ENCODE peak calls at places on chromosomes 1 and 21, in five cellular contexts. One of them, this sample, is unnamed.

GRCh38 chr21:38958940-38959685 is 153.4 kb downstream of the ETS2 start:
- DNase-seq in T-helper 9 cell: no peak
- DNase-seq in GM18507: no peak
- DNase-seq in HEK293T: no peak
- DNase-seq in lower lobe of right lung: no peak
- DNase-seq in this sample: no peak

GRCh38 chr1:225735252-225736149 is 42.1 kb upstream of the SRP9 start:
- DNase-seq in lower lobe of right lung: peak
- DNase-seq in T-helper 9 cell: no peak
- DNase-seq in GM18507: no peak
- DNase-seq in HEK293T: no peak
- DNase-seq in this sample: no peak

GRCh38 chr1:90835172-90835660 is 118.1 kb upstream of the BARHL2 start:
- DNase-seq in T-helper 9 cell: no peak
- DNase-seq in lower lobe of right lung: no peak
- DNase-seq in HEK293T: no peak
- DNase-seq in GM18507: no peak
- DNase-seq in this sample: peak

GRCh38 chr1:77282187-77282865 is 507 bp downstream of the AK5 start:
- DNase-seq in GM18507: no peak
- DNase-seq in lower lobe of right lung: peak
- DNase-seq in T-helper 9 cell: peak
- DNase-seq in HEK293T: peak
- DNase-seq in this sample: no peak

GRCh38 chr1:209455133-209455532 is 128.4 kb upstream of the CAMK1G start:
- DNase-seq in GM18507: no peak
- DNase-seq in lower lobe of right lung: no peak
- DNase-seq in HEK293T: no peak
- DNase-seq in T-helper 9 cell: no peak
- DNase-seq in this sample: no peak

GRCh38 chr1:13803546-13804239 is 103.7 kb downstream of the PRDM2 start:
- DNase-seq in T-helper 9 cell: no peak
- DNase-seq in GM18507: no peak
- DNase-seq in lower lobe of right lung: no peak
- DNase-seq in HEK293T: no peak
- DNase-seq in this sample: no peak

GRCh38 chr1:19437911-19438310 is 47.4 kb downstream of the CAPZB start:
- DNase-seq in GM18507: no peak
- DNase-seq in lower lobe of right lung: peak
- DNase-seq in HEK293T: no peak
- DNase-seq in T-helper 9 cell: no peak
- DNase-seq in this sample: no peak

GRCh38 chr1:224637510-224637909 is 21.4 kb downstream of the CNIH3 start:
- DNase-seq in GM18507: no peak
- DNase-seq in HEK293T: no peak
- DNase-seq in lower lobe of right lung: no peak
- DNase-seq in T-helper 9 cell: no peak
- DNase-seq in this sample: no peak

GRCh38 chr1:209895709-209896108 is 42.3 kb upstream of the SYT14 start:
- DNase-seq in HEK293T: peak
- DNase-seq in T-helper 9 cell: no peak
- DNase-seq in lower lobe of right lung: no peak
- DNase-seq in GM18507: no peak
- DNase-seq in this sample: no peak

GRCh38 chr1:234691567-234691966 is 81.6 kb upstream of the IRF2BP2 start:
- DNase-seq in T-helper 9 cell: no peak
- DNase-seq in GM18507: no peak
- DNase-seq in lower lobe of right lung: no peak
- DNase-seq in HEK293T: no peak
- DNase-seq in this sample: no peak